ENCODE peak calls at places on chromosome 18, in five cellular contexts. X, H, Y, C and O are unnamed samples.

GRCh38 chr18:5309888-5310470 is 14.5 kb upstream of the ZBTB14 start:
- DNase-seq in X (no peak), H (no peak), Y (no peak), C (peak), O (no peak)

GRCh38 chr18:33201509-33201926 is 239.0 kb downstream of the CCDC178 start:
- DNase-seq in X (peak), H (no peak), Y (peak), C (no peak), O (no peak)

GRCh38 chr18:79524181-79525078 is 128.7 kb downstream of the NFATC1 start:
- DNase-seq in X (no peak), H (no peak), Y (peak), C (no peak), O (no peak)

GRCh38 chr18:73461038-73461779 is 593.4 kb upstream of the NETO1 start:
- DNase-seq in X (no peak), H (no peak), Y (no peak), C (no peak), O (no peak)

GRCh38 chr18:59612461-59612860 is 84.8 kb downstream of the CCBE1 start:
- DNase-seq in X (peak), H (no peak), Y (no peak), C (no peak), O (no peak)

GRCh38 chr18:26553943-26554342 is 5.6 kb upstream of the KCTD1 start:
- DNase-seq in X (no peak), H (no peak), Y (no peak), C (no peak), O (no peak)

GRCh38 chr18:70387018-70387417 is 98.2 kb downstream of the SOCS6 start:
- DNase-seq in X (no peak), H (no peak), Y (no peak), C (no peak), O (no peak)

GRCh38 chr18:48575658-48576453 is 37.0 kb downstream of the CTIF start:
- DNase-seq in X (peak), H (no peak), Y (no peak), C (no peak), O (no peak)

GRCh38 chr18:47737198-47737830 is 193.1 kb downstream of the SMAD2 start:
- DNase-seq in X (no peak), H (no peak), Y (no peak), C (no peak), O (peak)

GRCh38 chr18:36697905-36698304 is 130.9 kb downstream of the TPGS2 start:
- DNase-seq in X (peak), H (no peak), Y (no peak), C (no peak), O (no peak)

GRCh38 chr18:6940451-6940970 is 177.1 kb downstream of the LAMA1 start:
- DNase-seq in X (no peak), H (no peak), Y (no peak), C (no peak), O (no peak)

GRCh38 chr18:47724186-47724975 is 206.1 kb downstream of the SMAD2 start:
- DNase-seq in X (no peak), H (no peak), Y (no peak), C (no peak), O (no peak)

GRCh38 chr18:80147418-80148315 is 38.6 kb downstream of the ADNP2 start:
- DNase-seq in X (peak), H (peak), Y (peak), C (peak), O (no peak)

GRCh38 chr18:4181882-4182568 is 273.1 kb downstream of the DLGAP1 start:
- DNase-seq in X (no peak), H (no peak), Y (peak), C (no peak), O (no peak)
- TF ChIP-seq CTCF in X (no peak), H (no peak), Y (peak), C (no peak), O (peak)

GRCh38 chr18:61435064-61435652 is 101.9 kb downstream of the CDH20 start:
- DNase-seq in X (no peak), H (no peak), Y (peak), C (no peak), O (no peak)
- TF ChIP-seq CTCF in X (peak), H (peak), Y (peak), C (peak), O (peak)

GRCh38 chr18:63025251-63025710 is 294.3 kb downstream of the BCL2 start:
- DNase-seq in X (no peak), H (no peak), Y (peak), C (no peak), O (no peak)
- TF ChIP-seq CTCF in X (no peak), H (peak), Y (peak), C (no peak), O (peak)

GRCh38 chr18:12121175-12122095 is 27.8 kb downstream of the ANKRD62 start:
- DNase-seq in X (no peak), H (no peak), Y (peak), C (no peak), O (no peak)
- TF ChIP-seq CTCF in X (peak), H (no peak), Y (peak), C (no peak), O (peak)

GRCh38 chr18:22570492-22570891 is 152.8 kb upstream of the CTAGE1 start:
- DNase-seq in X (no peak), H (no peak), Y (no peak), C (no peak), O (no peak)
- TF ChIP-seq CTCF in X (no peak), H (no peak), Y (peak), C (no peak), O (no peak)

GRCh38 chr18:76937597-76937996 is 115.2 kb downstream of the ZNF236 start:
- DNase-seq in X (no peak), H (no peak), Y (no peak), C (no peak), O (no peak)
- TF ChIP-seq CTCF in X (peak), H (no peak), Y (no peak), C (no peak), O (no peak)

GRCh38 chr18:8478968-8479370 is 130.3 kb upstream of the RAB12 start:
- DNase-seq in X (no peak), H (no peak), Y (no peak), C (no peak), O (no peak)
- TF ChIP-seq CTCF in X (no peak), H (peak), Y (no peak), C (no peak), O (peak)